ENCODE peak calls at places on chromosomes 6 and 20, in four cellular contexts. One of them, this sample, is unnamed.

GRCh38 chr6:151440930-151441329 is 11.0 kb downstream of the RMND1 start:
- DNase-seq in IMR-90: peak
- DNase-seq in NCI-H1092 treated with DMSO at 0.1 percent for 48 hours: no peak
- DNase-seq in NCI-H1436: no peak
- DNase-seq in this sample: no peak

GRCh38 chr6:155187096-155187495 is 76.7 kb upstream of the CLDN20 start:
- DNase-seq in IMR-90: no peak
- DNase-seq in NCI-H1092 treated with DMSO at 0.1 percent for 48 hours: no peak
- DNase-seq in NCI-H1436: no peak
- DNase-seq in this sample: no peak

GRCh38 chr6:36906539-36906938 is 20.8 kb downstream of the C6orf89 start:
- DNase-seq in IMR-90: no peak
- DNase-seq in NCI-H1092 treated with DMSO at 0.1 percent for 48 hours: peak
- DNase-seq in NCI-H1436: no peak
- DNase-seq in this sample: no peak

GRCh38 chr6:6466967-6467761 is 121.4 kb upstream of the LY86 start:
- DNase-seq in IMR-90: no peak
- DNase-seq in NCI-H1092 treated with DMSO at 0.1 percent for 48 hours: no peak
- DNase-seq in NCI-H1436: no peak
- DNase-seq in this sample: no peak

GRCh38 chr6:147546501-147547368 is 38.2 kb downstream of the SAMD5 start:
- DNase-seq in IMR-90: no peak
- DNase-seq in NCI-H1092 treated with DMSO at 0.1 percent for 48 hours: no peak
- DNase-seq in NCI-H1436: no peak
- DNase-seq in this sample: no peak

GRCh38 chr6:121436966-121437756 is 1.7 kb downstream of the GJA1 start:
- DNase-seq in IMR-90: peak
- DNase-seq in NCI-H1092 treated with DMSO at 0.1 percent for 48 hours: no peak
- DNase-seq in NCI-H1436: no peak
- DNase-seq in this sample: no peak

GRCh38 chr6:56849876-56850275 is 105.0 kb upstream of the BEND6 start:
- DNase-seq in IMR-90: peak
- DNase-seq in NCI-H1092 treated with DMSO at 0.1 percent for 48 hours: no peak
- DNase-seq in NCI-H1436: no peak
- DNase-seq in this sample: no peak

GRCh38 chr6:157050537-157051280 is 272.6 kb downstream of the TMEM242 start:
- DNase-seq in IMR-90: no peak
- DNase-seq in NCI-H1092 treated with DMSO at 0.1 percent for 48 hours: peak
- DNase-seq in NCI-H1436: peak
- DNase-seq in this sample: no peak

GRCh38 chr6:127403636-127404035 is 55.6 kb downstream of the KIAA0408 start:
- DNase-seq in IMR-90: no peak
- DNase-seq in NCI-H1092 treated with DMSO at 0.1 percent for 48 hours: no peak
- DNase-seq in NCI-H1436: no peak
- DNase-seq in this sample: no peak

GRCh38 chr20:47854687-47855212 is 69.5 kb upstream of the SULF2 start:
- DNase-seq in IMR-90: peak
- DNase-seq in NCI-H1092 treated with DMSO at 0.1 percent for 48 hours: peak
- DNase-seq in NCI-H1436: no peak
- DNase-seq in this sample: peak

GRCh38 chr20:58667975-58668374 is 16.9 kb downstream of the STX16 start:
- DNase-seq in IMR-90: no peak
- DNase-seq in NCI-H1092 treated with DMSO at 0.1 percent for 48 hours: no peak
- DNase-seq in NCI-H1436: no peak
- DNase-seq in this sample: no peak

GRCh38 chr6:151254451-151255081 is 14.8 kb downstream of the AKAP12 start:
- DNase-seq in IMR-90: peak
- DNase-seq in NCI-H1092 treated with DMSO at 0.1 percent for 48 hours: no peak
- DNase-seq in NCI-H1436: no peak
- DNase-seq in this sample: no peak

GRCh38 chr6:149182262-149182661 is 135.2 kb upstream of the TAB2 start:
- DNase-seq in IMR-90: no peak
- DNase-seq in NCI-H1092 treated with DMSO at 0.1 percent for 48 hours: no peak
- DNase-seq in NCI-H1436: no peak
- DNase-seq in this sample: no peak

GRCh38 chr6:158653577-158654354 is 3.9 kb downstream of the SYTL3 start:
- DNase-seq in IMR-90: peak
- DNase-seq in NCI-H1092 treated with DMSO at 0.1 percent for 48 hours: no peak
- DNase-seq in NCI-H1436: no peak
- DNase-seq in this sample: no peak

GRCh38 chr6:155895641-155896040 is 440.0 kb upstream of the NOX3 start:
- DNase-seq in IMR-90: no peak
- DNase-seq in NCI-H1092 treated with DMSO at 0.1 percent for 48 hours: no peak
- DNase-seq in NCI-H1436: no peak
- DNase-seq in this sample: no peak

GRCh38 chr20:24672886-24673677 is 203.7 kb downstream of the SYNDIG1 start:
- DNase-seq in IMR-90: peak
- DNase-seq in NCI-H1092 treated with DMSO at 0.1 percent for 48 hours: no peak
- DNase-seq in NCI-H1436: no peak
- DNase-seq in this sample: no peak

GRCh38 chr20:23332467-23332866 is 18.1 kb upstream of the NXT1 start:
- DNase-seq in IMR-90: no peak
- DNase-seq in NCI-H1092 treated with DMSO at 0.1 percent for 48 hours: no peak
- DNase-seq in NCI-H1436: no peak
- DNase-seq in this sample: no peak

GRCh38 chr6:41036188-41036587 is 2.8 kb downstream of the UNC5CL start:
- DNase-seq in IMR-90: no peak
- DNase-seq in NCI-H1092 treated with DMSO at 0.1 percent for 48 hours: no peak
- DNase-seq in NCI-H1436: no peak
- DNase-seq in this sample: no peak

GRCh38 chr6:37920667-37921066 is 101.1 kb downstream of the ZFAND3 start:
- DNase-seq in IMR-90: no peak
- DNase-seq in NCI-H1092 treated with DMSO at 0.1 percent for 48 hours: peak
- DNase-seq in NCI-H1436: no peak
- DNase-seq in this sample: no peak

GRCh38 chr6:140462495-140463311 is 1088.3 kb upstream of the CITED2 start:
- DNase-seq in IMR-90: peak
- DNase-seq in NCI-H1092 treated with DMSO at 0.1 percent for 48 hours: no peak
- DNase-seq in NCI-H1436: no peak
- DNase-seq in this sample: no peak

GRCh38 chr6:116073765-116074450 is 13.2 kb upstream of the FRK start:
- DNase-seq in IMR-90: peak
- DNase-seq in NCI-H1092 treated with DMSO at 0.1 percent for 48 hours: no peak
- DNase-seq in NCI-H1436: no peak
- DNase-seq in this sample: no peak

GRCh38 chr6:85460951-85461805 is 11.3 kb downstream of the NT5E start:
- DNase-seq in IMR-90: no peak
- DNase-seq in NCI-H1092 treated with DMSO at 0.1 percent for 48 hours: no peak
- DNase-seq in NCI-H1436: no peak
- DNase-seq in this sample: no peak

GRCh38 chr6:134169881-134170486 is 117.6 kb upstream of the SLC2A12 start:
- DNase-seq in IMR-90: peak
- DNase-seq in NCI-H1092 treated with DMSO at 0.1 percent for 48 hours: no peak
- DNase-seq in NCI-H1436: no peak
- DNase-seq in this sample: no peak

GRCh38 chr20:45445805-45446562 is 23.6 kb upstream of the WFDC2 start:
- DNase-seq in IMR-90: no peak
- DNase-seq in NCI-H1092 treated with DMSO at 0.1 percent for 48 hours: no peak
- DNase-seq in NCI-H1436: no peak
- DNase-seq in this sample: no peak

GRCh38 chr6:37323568-37323967 is 30.2 kb upstream of the RNF8 start:
- DNase-seq in IMR-90: peak
- DNase-seq in NCI-H1092 treated with DMSO at 0.1 percent for 48 hours: peak
- DNase-seq in NCI-H1436: no peak
- DNase-seq in this sample: no peak

GRCh38 chr6:25263602-25264001 is 15.6 kb upstream of the CARMIL1 start:
- DNase-seq in IMR-90: peak
- DNase-seq in NCI-H1092 treated with DMSO at 0.1 percent for 48 hours: no peak
- DNase-seq in NCI-H1436: no peak
- DNase-seq in this sample: no peak

GRCh38 chr6:24140572-24140971 is 14.6 kb downstream of the NRSN1 start:
- DNase-seq in IMR-90: no peak
- DNase-seq in NCI-H1092 treated with DMSO at 0.1 percent for 48 hours: no peak
- DNase-seq in NCI-H1436: no peak
- DNase-seq in this sample: no peak

GRCh38 chr6:166944666-166945256 is 11.6 kb downstream of the RNASET2 start:
- DNase-seq in IMR-90: no peak
- DNase-seq in NCI-H1092 treated with DMSO at 0.1 percent for 48 hours: no peak
- DNase-seq in NCI-H1436: no peak
- DNase-seq in this sample: no peak

GRCh38 chr20:51861726-51862466 is 59.6 kb upstream of the SALL4 start:
- DNase-seq in IMR-90: no peak
- DNase-seq in NCI-H1092 treated with DMSO at 0.1 percent for 48 hours: no peak
- DNase-seq in NCI-H1436: no peak
- DNase-seq in this sample: no peak

GRCh38 chr6:108507316-108507715 is 53.4 kb upstream of the FOXO3 start:
- DNase-seq in IMR-90: no peak
- DNase-seq in NCI-H1092 treated with DMSO at 0.1 percent for 48 hours: no peak
- DNase-seq in NCI-H1436: no peak
- DNase-seq in this sample: no peak

GRCh38 chr20:62306440-62307187 is 3.8 kb downstream of the ADRM1 start:
- DNase-seq in IMR-90: no peak
- DNase-seq in NCI-H1092 treated with DMSO at 0.1 percent for 48 hours: no peak
- DNase-seq in NCI-H1436: no peak
- DNase-seq in this sample: no peak

GRCh38 chr6:14066782-14067406 is 50.7 kb upstream of the CD83 start:
- DNase-seq in IMR-90: peak
- DNase-seq in NCI-H1092 treated with DMSO at 0.1 percent for 48 hours: peak
- DNase-seq in NCI-H1436: peak
- DNase-seq in this sample: peak

GRCh38 chr6:2793491-2794151 is 28.4 kb downstream of the WRNIP1 start:
- DNase-seq in IMR-90: no peak
- DNase-seq in NCI-H1092 treated with DMSO at 0.1 percent for 48 hours: no peak
- DNase-seq in NCI-H1436: no peak
- DNase-seq in this sample: no peak

GRCh38 chr6:50654155-50654554 is 59.2 kb upstream of the TFAP2D start:
- DNase-seq in IMR-90: no peak
- DNase-seq in NCI-H1092 treated with DMSO at 0.1 percent for 48 hours: no peak
- DNase-seq in NCI-H1436: no peak
- DNase-seq in this sample: no peak

GRCh38 chr6:52161689-52162438 is 24.3 kb upstream of the IL17A start:
- DNase-seq in IMR-90: no peak
- DNase-seq in NCI-H1092 treated with DMSO at 0.1 percent for 48 hours: no peak
- DNase-seq in NCI-H1436: no peak
- DNase-seq in this sample: no peak

GRCh38 chr6:158567152-158567551 is 7.3 kb downstream of the TMEM181 start:
- DNase-seq in IMR-90: no peak
- DNase-seq in NCI-H1092 treated with DMSO at 0.1 percent for 48 hours: no peak
- DNase-seq in NCI-H1436: no peak
- DNase-seq in this sample: no peak

GRCh38 chr6:134007077-134007476 is 45.3 kb downstream of the SLC2A12 start:
- DNase-seq in IMR-90: no peak
- DNase-seq in NCI-H1092 treated with DMSO at 0.1 percent for 48 hours: peak
- DNase-seq in NCI-H1436: peak
- DNase-seq in this sample: peak

GRCh38 chr20:58713801-58714339 is 21.3 kb downstream of the NPEPL1 start:
- DNase-seq in IMR-90: no peak
- DNase-seq in NCI-H1092 treated with DMSO at 0.1 percent for 48 hours: no peak
- DNase-seq in NCI-H1436: no peak
- DNase-seq in this sample: no peak

GRCh38 chr6:145118224-145118623 is 617.1 kb downstream of the EPM2A start:
- DNase-seq in IMR-90: no peak
- DNase-seq in NCI-H1092 treated with DMSO at 0.1 percent for 48 hours: no peak
- DNase-seq in NCI-H1436: no peak
- DNase-seq in this sample: no peak

This sample was measured in NCI-H187.